ENCODE peak calls at places on chromosomes 4 and X, in five cellular contexts. N is foreskin fibroblast, P is breast epithelium, T is A549, O is WERI-Rb-1. C is an unnamed sample.

GRCh38 chrX:71254092-71254941 is at the start of gene ZMYM3:
- DNase-seq in P (peak), T (peak), N (peak), O (peak), C (peak)

GRCh38 chr4:53686521-53686920 is 95.2 kb upstream of the LNX1 start:
- DNase-seq in T (no peak), O (no peak), P (no peak), N (peak), C (no peak)

GRCh38 chr4:170089274-170089742 is 448 bp downstream of the AADAT start:
- DNase-seq in P (no peak), T (peak), N (peak), O (peak), C (no peak)

GRCh38 chr4:25050370-25051098 is 19.8 kb upstream of the LGI2 start:
- DNase-seq in P (no peak), N (no peak), O (no peak), T (no peak), C (no peak)

GRCh38 chr4:149785686-149786431 is 29.8 kb downstream of the IQCM start:
- DNase-seq in O (no peak), P (no peak), N (peak), T (no peak), C (no peak)

GRCh38 chrX:42837747-42838146 is 59.8 kb upstream of the PPP1R2C start:
- DNase-seq in N (no peak), T (no peak), O (no peak), P (no peak), C (no peak)

GRCh38 chr4:122537388-122538135 is 81.0 kb upstream of the IL2 start:
- DNase-seq in T (no peak), N (no peak), O (no peak), P (no peak), C (no peak)

GRCh38 chr4:134944115-134944514 is 742.5 kb upstream of the PABPC4L start:
- DNase-seq in T (no peak), O (no peak), P (no peak), N (no peak), C (no peak)

GRCh38 chr4:22500128-22500611 is 15.7 kb downstream of the ADGRA3 start:
- DNase-seq in P (no peak), N (no peak), T (no peak), O (no peak), C (peak)

GRCh38 chr4:102139932-102140331 is 205.3 kb downstream of the SLC39A8 start:
- DNase-seq in N (no peak), O (no peak), T (peak), P (no peak), C (no peak)

GRCh38 chrX:19245711-19246269 is 97.9 kb upstream of the PDHA1 start:
- DNase-seq in T (no peak), P (no peak), N (peak), O (no peak), C (no peak)

GRCh38 chr4:48261288-48261687 is 8.3 kb downstream of the TEC start:
- DNase-seq in N (no peak), P (no peak), T (no peak), O (no peak), C (no peak)

GRCh38 chr4:168830777-168831512 is 179.1 kb downstream of the CBR4 start:
- DNase-seq in O (peak), P (no peak), N (peak), T (no peak), C (no peak)

GRCh38 chr4:8008391-8008790 is 68.7 kb upstream of the AFAP1 start:
- DNase-seq in O (no peak), N (no peak), T (no peak), P (no peak), C (no peak)

GRCh38 chrX:37926700-37927099 is 79.3 kb upstream of the DYNLT3 start:
- DNase-seq in O (no peak), P (no peak), N (peak), T (peak), C (peak)

GRCh38 chrX:47815901-47816845 is 20.5 kb upstream of the ZNF81 start:
- DNase-seq in T (peak), O (no peak), P (no peak), N (peak), C (no peak)

DNA sequence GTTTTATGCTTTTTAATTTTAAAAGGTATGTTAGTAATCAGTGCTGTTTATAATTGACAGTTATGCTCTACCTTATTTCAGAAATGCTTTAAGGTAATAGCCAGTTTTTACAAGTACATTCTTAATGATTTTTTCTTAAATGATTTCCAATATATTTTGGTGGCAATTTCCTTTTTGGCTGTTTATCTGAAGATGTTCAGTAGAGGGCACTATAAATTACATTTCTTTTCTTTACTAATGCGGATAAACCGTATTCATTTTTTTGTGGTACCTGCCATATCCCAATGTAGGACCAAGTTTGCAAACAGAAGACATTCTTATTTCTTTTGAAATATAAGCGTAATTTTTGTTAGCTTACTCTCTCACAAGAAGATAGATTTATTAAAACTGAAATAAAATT is 65.4 kb downstream of the CCKAR start:
- DNase-seq in O (no peak), P (no peak), T (no peak), N (no peak), C (no peak)
- TF ChIP-seq CTCF in O (no peak), P (no peak), T (no peak), N (no peak), C (peak)

GRCh38 chrX:10246846-10247245 is 90.1 kb downstream of the CLCN4 start:
- DNase-seq in T (no peak), P (no peak), N (no peak), O (no peak), C (no peak)

GRCh38 chrX:10245901-10246696 is 89.3 kb downstream of the CLCN4 start:
- DNase-seq in O (no peak), N (no peak), P (no peak), T (no peak), C (no peak)

GRCh38 chrX:10243056-10243455 is 86.3 kb downstream of the CLCN4 start:
- DNase-seq in O (no peak), T (no peak), N (no peak), P (no peak), C (no peak)

GRCh38 chrX:10242036-10242435 is 85.3 kb downstream of the CLCN4 start:
- DNase-seq in O (no peak), P (no peak), T (no peak), N (no peak), C (no peak)

GRCh38 chrX:10245219-10245618 is 88.4 kb downstream of the CLCN4 start:
- DNase-seq in P (no peak), T (no peak), N (peak), O (no peak), C (no peak)
- H3K4me3 ChIP-seq in P (no peak), T (no peak), N (no peak), O (no peak), C (no peak)

DNA sequence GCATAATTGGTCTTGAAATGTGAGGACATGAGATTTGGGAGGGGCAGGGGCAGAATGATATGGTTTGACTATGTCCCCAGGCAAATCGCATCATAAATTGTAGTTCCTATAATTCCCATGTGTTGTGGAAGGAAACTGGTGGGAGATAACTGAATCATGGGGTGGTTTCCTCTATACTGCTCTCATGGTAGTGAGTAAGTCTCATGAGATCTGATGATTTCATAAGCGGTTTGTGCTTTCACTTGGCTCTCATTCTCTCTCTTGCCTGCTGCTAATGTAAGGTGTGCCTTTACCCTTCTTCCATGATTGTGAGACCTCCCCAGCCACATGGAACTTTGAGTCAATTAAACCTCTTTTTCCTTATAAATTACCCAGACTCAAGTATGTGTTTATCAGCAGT is 2595.9 kb downstream of the PCDH7 start:
- DNase-seq in N (peak), T (no peak), O (no peak), P (no peak), C (no peak)
- TF ChIP-seq CTCF in N (no peak), T (no peak), O (no peak), P (no peak), C (no peak)

GRCh38 chr4:86493460-86493859 is 100.7 kb upstream of the PTPN13 start:
- DNase-seq in N (peak), O (no peak), P (no peak), T (no peak), C (no peak)
- H3K4me3 ChIP-seq in N (no peak), O (no peak), P (no peak), T (no peak), C (no peak)

DNA sequence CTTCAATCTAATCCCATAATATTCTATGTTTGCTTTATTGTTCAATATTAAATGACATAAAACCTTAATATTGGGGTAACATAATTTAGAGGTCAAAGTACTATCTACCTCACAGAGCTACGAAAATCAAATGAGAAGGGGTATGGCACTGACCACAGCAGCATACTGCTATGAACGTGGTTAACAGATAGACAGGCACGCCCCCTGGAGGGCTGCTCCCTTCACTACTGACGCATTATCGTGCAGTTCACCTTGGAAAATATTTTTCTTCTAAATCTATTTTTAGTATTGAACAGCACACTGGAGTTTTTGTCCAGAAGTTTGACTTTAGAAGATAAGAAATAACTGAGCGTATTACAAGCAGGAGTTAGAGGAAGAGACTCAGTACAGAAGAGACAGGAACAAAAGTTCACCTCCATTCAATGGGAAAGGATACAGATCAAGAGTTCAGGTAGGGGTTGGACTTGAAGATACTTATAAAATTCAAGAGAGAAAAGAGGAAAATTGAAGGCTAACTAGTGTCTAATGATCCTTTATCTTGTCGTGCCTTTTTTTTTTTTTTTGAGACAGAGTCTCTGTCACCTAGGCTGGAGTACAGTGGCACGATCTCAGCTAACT is 22.7 kb downstream of the MAP9 start:
- DNase-seq in N (peak), O (peak), P (peak), T (peak), C (no peak)
- TF ChIP-seq CTCF in N (peak), O (peak), P (peak), T (peak), C (peak)

GRCh38 chr4:173181769-173182374 is 13.3 kb downstream of the GALNT7 start:
- DNase-seq in O (no peak), N (peak), P (no peak), T (peak), C (no peak)

GRCh38 chr4:173177232-173177631 is 8.6 kb downstream of the GALNT7 start:
- DNase-seq in P (no peak), O (no peak), T (no peak), N (no peak), C (no peak)

GRCh38 chr4:173178144-173178543 is 9.5 kb downstream of the GALNT7 start:
- DNase-seq in N (no peak), P (no peak), T (no peak), O (no peak), C (no peak)

GRCh38 chr4:173185832-173186545 is 17.4 kb downstream of the GALNT7 start:
- DNase-seq in P (no peak), T (peak), O (no peak), N (no peak), C (no peak)

GRCh38 chr4:173182403-173182802 is 13.8 kb downstream of the GALNT7 start:
- DNase-seq in O (no peak), P (no peak), N (peak), T (peak), C (no peak)
- H3K4me3 ChIP-seq in O (no peak), P (no peak), N (no peak), T (no peak), C (no peak)

DNA sequence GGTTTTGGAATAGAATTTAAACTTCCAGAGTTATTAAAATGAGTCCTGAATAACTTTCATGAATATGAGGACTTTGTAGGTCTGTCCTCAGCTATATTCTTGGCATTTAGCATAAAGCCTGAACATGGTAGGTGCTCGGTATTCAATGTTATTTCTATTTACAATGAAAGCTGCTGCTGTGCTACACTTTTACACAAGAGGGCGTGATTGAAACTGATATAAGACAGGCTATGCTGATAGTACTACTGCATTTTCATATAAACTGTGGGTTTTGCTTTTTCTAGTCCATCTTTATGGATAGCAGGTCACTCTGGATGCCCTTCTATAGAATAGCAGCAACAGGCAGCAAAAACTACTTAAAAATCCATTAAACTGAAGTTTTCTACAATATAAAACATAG is 12.3 kb upstream of the GNPDA2 start:
- DNase-seq in O (peak), T (peak), P (no peak), N (peak), C (no peak)
- TF ChIP-seq CTCF in O (no peak), T (no peak), P (no peak), N (peak), C (no peak)

GRCh38 chrX:40474205-40474626 is 106.6 kb upstream of the ATP6AP2 start:
- DNase-seq in P (peak), T (peak), N (no peak), O (peak), C (no peak)

GRCh38 chrX:40470830-40471429 is 109.8 kb upstream of the ATP6AP2 start:
- DNase-seq in N (no peak), P (no peak), T (peak), O (peak), C (no peak)

GRCh38 chrX:40469316-40469715 is 111.5 kb upstream of the ATP6AP2 start:
- DNase-seq in N (no peak), T (no peak), O (no peak), P (no peak), C (no peak)

GRCh38 chrX:40473460-40474204 is 107.1 kb upstream of the ATP6AP2 start:
- DNase-seq in T (no peak), P (no peak), N (no peak), O (no peak), C (no peak)

GRCh38 chrX:40471965-40472648 is 108.7 kb upstream of the ATP6AP2 start:
- DNase-seq in O (peak), N (peak), T (peak), P (peak), C (no peak)
- H3K4me3 ChIP-seq in O (peak), N (no peak), T (no peak), P (no peak), C (no peak)